ENCODE peak calls at places on chromosome 17, in eight cellular contexts. One of them, this sample, is unnamed.

GRCh38 chr17:76005263-76006149 is 4.9 kb downstream of the CDK3 start:
- DNase-seq in H9: peak
- DNase-seq in endothelial cell of umbilical vein: peak
- DNase-seq in sigmoid colon: peak
- DNase-seq in dorsolateral prefrontal cortex: peak
- DNase-seq in heart left ventricle: peak
- DNase-seq in mammary epithelial cell: peak
- DNase-seq in CD4-positive, alpha-beta T cell: peak
- DNase-seq in this sample: peak

GRCh38 chr17:1025733-1026598 is 29.0 kb downstream of the TIMM22 start:
- DNase-seq in H9: no peak
- DNase-seq in endothelial cell of umbilical vein: no peak
- DNase-seq in sigmoid colon: no peak
- DNase-seq in dorsolateral prefrontal cortex: no peak
- DNase-seq in heart left ventricle: no peak
- DNase-seq in mammary epithelial cell: no peak
- DNase-seq in CD4-positive, alpha-beta T cell: no peak
- DNase-seq in this sample: no peak

GRCh38 chr17:66711936-66712335 is 123.0 kb upstream of the CACNG5 start:
- DNase-seq in H9: peak
- DNase-seq in endothelial cell of umbilical vein: no peak
- DNase-seq in sigmoid colon: no peak
- DNase-seq in dorsolateral prefrontal cortex: no peak
- DNase-seq in heart left ventricle: no peak
- DNase-seq in mammary epithelial cell: peak
- DNase-seq in CD4-positive, alpha-beta T cell: no peak
- DNase-seq in this sample: no peak

GRCh38 chr17:20066253-20066652 is 57.1 kb downstream of the SPECC1 start:
- DNase-seq in H9: no peak
- DNase-seq in endothelial cell of umbilical vein: no peak
- DNase-seq in sigmoid colon: peak
- DNase-seq in dorsolateral prefrontal cortex: no peak
- DNase-seq in heart left ventricle: peak
- DNase-seq in mammary epithelial cell: peak
- DNase-seq in CD4-positive, alpha-beta T cell: no peak
- DNase-seq in this sample: no peak

GRCh38 chr17:82433560-82434215 is 15.3 kb upstream of the OGFOD3 start:
- DNase-seq in H9: no peak
- DNase-seq in endothelial cell of umbilical vein: no peak
- DNase-seq in sigmoid colon: no peak
- DNase-seq in dorsolateral prefrontal cortex: no peak
- DNase-seq in heart left ventricle: no peak
- DNase-seq in mammary epithelial cell: no peak
- DNase-seq in CD4-positive, alpha-beta T cell: no peak
- DNase-seq in this sample: no peak

GRCh38 chr17:36686123-36686669 is 84.8 kb downstream of the MRM1 start:
- DNase-seq in H9: no peak
- DNase-seq in endothelial cell of umbilical vein: no peak
- DNase-seq in sigmoid colon: no peak
- DNase-seq in dorsolateral prefrontal cortex: no peak
- DNase-seq in heart left ventricle: no peak
- DNase-seq in mammary epithelial cell: peak
- DNase-seq in CD4-positive, alpha-beta T cell: no peak
- DNase-seq in this sample: no peak

GRCh38 chr17:45895304-45895968 is 1.1 kb downstream of the MAPT start:
- DNase-seq in H9: peak
- DNase-seq in endothelial cell of umbilical vein: peak
- DNase-seq in sigmoid colon: no peak
- DNase-seq in dorsolateral prefrontal cortex: peak
- DNase-seq in heart left ventricle: peak
- DNase-seq in mammary epithelial cell: peak
- DNase-seq in CD4-positive, alpha-beta T cell: peak
- DNase-seq in this sample: peak

GRCh38 chr17:80565347-80566053 is 20.9 kb downstream of the RPTOR start:
- DNase-seq in H9: no peak
- DNase-seq in endothelial cell of umbilical vein: no peak
- DNase-seq in sigmoid colon: peak
- DNase-seq in dorsolateral prefrontal cortex: no peak
- DNase-seq in heart left ventricle: no peak
- DNase-seq in mammary epithelial cell: no peak
- DNase-seq in CD4-positive, alpha-beta T cell: no peak
- DNase-seq in this sample: peak

GRCh38 chr17:67422887-67423286 is 45.8 kb downstream of the PITPNC1 start:
- DNase-seq in H9: no peak
- DNase-seq in endothelial cell of umbilical vein: no peak
- DNase-seq in sigmoid colon: no peak
- DNase-seq in dorsolateral prefrontal cortex: no peak
- DNase-seq in heart left ventricle: no peak
- DNase-seq in mammary epithelial cell: no peak
- DNase-seq in CD4-positive, alpha-beta T cell: no peak
- DNase-seq in this sample: no peak

GRCh38 chr17:36863676-36864075 is 73.6 kb upstream of the LHX1 start:
- DNase-seq in H9: no peak
- DNase-seq in endothelial cell of umbilical vein: no peak
- DNase-seq in sigmoid colon: no peak
- DNase-seq in dorsolateral prefrontal cortex: no peak
- DNase-seq in heart left ventricle: no peak
- DNase-seq in mammary epithelial cell: no peak
- DNase-seq in CD4-positive, alpha-beta T cell: no peak
- DNase-seq in this sample: no peak

GRCh38 chr17:13864551-13864950 is 204.8 kb upstream of the COX10 start:
- DNase-seq in H9: no peak
- DNase-seq in endothelial cell of umbilical vein: no peak
- DNase-seq in sigmoid colon: no peak
- DNase-seq in dorsolateral prefrontal cortex: no peak
- DNase-seq in heart left ventricle: no peak
- DNase-seq in mammary epithelial cell: no peak
- DNase-seq in CD4-positive, alpha-beta T cell: no peak
- DNase-seq in this sample: no peak

GRCh38 chr17:37399404-37399803 is 7.2 kb downstream of the ACACA start:
- DNase-seq in H9: no peak
- DNase-seq in endothelial cell of umbilical vein: no peak
- DNase-seq in sigmoid colon: no peak
- DNase-seq in dorsolateral prefrontal cortex: no peak
- DNase-seq in heart left ventricle: no peak
- DNase-seq in mammary epithelial cell: peak
- DNase-seq in CD4-positive, alpha-beta T cell: no peak
- DNase-seq in this sample: no peak

GRCh38 chr17:34639706-34640425 is 60.5 kb downstream of the TMEM132E start:
- DNase-seq in H9: no peak
- DNase-seq in endothelial cell of umbilical vein: no peak
- DNase-seq in sigmoid colon: no peak
- DNase-seq in dorsolateral prefrontal cortex: peak
- DNase-seq in heart left ventricle: no peak
- DNase-seq in mammary epithelial cell: no peak
- DNase-seq in CD4-positive, alpha-beta T cell: no peak
- DNase-seq in this sample: no peak

GRCh38 chr17:34637548-34638525 is 58.5 kb downstream of the TMEM132E start:
- DNase-seq in H9: peak
- DNase-seq in endothelial cell of umbilical vein: peak
- DNase-seq in sigmoid colon: peak
- DNase-seq in dorsolateral prefrontal cortex: peak
- DNase-seq in heart left ventricle: peak
- DNase-seq in mammary epithelial cell: peak
- DNase-seq in CD4-positive, alpha-beta T cell: peak
- DNase-seq in this sample: peak

GRCh38 chr17:34641368-34641767 is 62.0 kb downstream of the TMEM132E start:
- DNase-seq in H9: no peak
- DNase-seq in endothelial cell of umbilical vein: no peak
- DNase-seq in sigmoid colon: no peak
- DNase-seq in dorsolateral prefrontal cortex: no peak
- DNase-seq in heart left ventricle: no peak
- DNase-seq in mammary epithelial cell: no peak
- DNase-seq in CD4-positive, alpha-beta T cell: no peak
- DNase-seq in this sample: no peak

GRCh38 chr17:34637041-34637547 is 57.7 kb downstream of the TMEM132E start:
- DNase-seq in H9: no peak
- DNase-seq in endothelial cell of umbilical vein: no peak
- DNase-seq in sigmoid colon: no peak
- DNase-seq in dorsolateral prefrontal cortex: no peak
- DNase-seq in heart left ventricle: no peak
- DNase-seq in mammary epithelial cell: no peak
- DNase-seq in CD4-positive, alpha-beta T cell: no peak
- DNase-seq in this sample: no peak

DNA sequence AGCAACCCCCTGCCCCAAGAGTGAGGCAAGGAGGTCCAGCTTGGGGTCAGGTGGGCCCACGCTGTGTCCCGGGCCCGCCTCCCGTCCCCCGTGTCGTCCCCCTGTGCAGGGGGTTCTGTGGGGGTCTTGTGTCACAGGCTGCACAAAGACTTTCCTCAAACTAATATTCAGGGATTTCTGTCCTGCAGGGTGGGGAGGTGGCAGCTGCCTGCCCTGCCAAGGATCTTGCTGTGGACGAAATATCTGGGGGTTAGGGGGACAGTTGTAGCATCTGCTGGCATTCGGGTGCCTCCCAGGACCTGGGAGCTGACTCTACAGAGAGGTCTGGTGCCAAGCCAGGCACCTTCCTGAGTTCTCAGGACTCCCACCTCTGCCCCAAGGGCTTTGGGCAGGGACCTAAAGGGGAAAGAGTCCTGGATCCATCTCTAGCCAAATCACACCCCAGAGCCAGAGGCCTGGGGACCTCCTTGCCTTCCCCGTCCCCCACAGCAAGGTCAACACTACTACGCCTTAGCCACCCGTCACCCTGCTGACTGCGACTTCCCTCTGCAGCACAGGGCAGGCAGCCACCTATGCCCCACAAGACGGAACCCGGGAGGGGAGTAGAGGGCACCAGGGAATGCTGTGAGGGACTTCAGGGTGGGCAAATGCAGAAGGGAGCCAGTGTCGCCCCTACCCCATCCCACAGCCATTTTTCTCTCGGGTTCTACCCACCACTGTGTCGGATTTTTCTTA is 59.3 kb downstream of the TMEM132E start:
- DNase-seq in H9: no peak
- DNase-seq in endothelial cell of umbilical vein: no peak
- DNase-seq in sigmoid colon: no peak
- DNase-seq in dorsolateral prefrontal cortex: no peak
- DNase-seq in heart left ventricle: no peak
- DNase-seq in mammary epithelial cell: no peak
- DNase-seq in CD4-positive, alpha-beta T cell: no peak
- DNase-seq in this sample: no peak
- TF ChIP-seq CTCF in H9: no peak
- TF ChIP-seq CTCF in endothelial cell of umbilical vein: peak
- TF ChIP-seq CTCF in sigmoid colon: no peak
- TF ChIP-seq CTCF in dorsolateral prefrontal cortex: no peak
- TF ChIP-seq CTCF in heart left ventricle: no peak
- TF ChIP-seq CTCF in mammary epithelial cell: no peak
- TF ChIP-seq CTCF in CD4-positive, alpha-beta T cell: no peak
- TF ChIP-seq CTCF in this sample: peak

DNA sequence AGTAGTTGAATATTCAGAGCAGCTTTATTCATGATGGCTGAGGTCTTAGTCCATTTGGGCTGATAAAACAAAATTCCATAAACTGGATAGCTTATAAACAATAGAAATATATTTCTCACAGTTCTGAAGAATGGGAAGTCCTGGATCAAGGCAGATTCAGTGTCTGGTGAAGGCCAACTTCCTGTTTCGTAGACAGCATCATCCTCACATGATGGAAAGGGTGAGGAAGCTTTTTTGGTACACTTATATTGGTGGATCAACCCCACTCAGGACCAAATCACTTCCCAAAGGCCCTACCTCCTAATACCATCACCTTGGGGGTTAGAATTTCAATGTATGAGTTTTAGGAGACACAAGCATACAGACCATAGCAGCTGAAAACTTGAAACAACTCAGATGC is 224.2 kb downstream of the CYB561 start:
- DNase-seq in H9: no peak
- DNase-seq in endothelial cell of umbilical vein: no peak
- DNase-seq in sigmoid colon: no peak
- DNase-seq in dorsolateral prefrontal cortex: no peak
- DNase-seq in heart left ventricle: no peak
- DNase-seq in mammary epithelial cell: no peak
- DNase-seq in CD4-positive, alpha-beta T cell: no peak
- DNase-seq in this sample: no peak
- TF ChIP-seq CTCF in H9: no peak
- TF ChIP-seq CTCF in endothelial cell of umbilical vein: no peak
- TF ChIP-seq CTCF in sigmoid colon: no peak
- TF ChIP-seq CTCF in dorsolateral prefrontal cortex: no peak
- TF ChIP-seq CTCF in heart left ventricle: no peak
- TF ChIP-seq CTCF in mammary epithelial cell: no peak
- TF ChIP-seq CTCF in CD4-positive, alpha-beta T cell: no peak
- TF ChIP-seq CTCF in this sample: no peak

GRCh38 chr17:7186241-7186640 is 7.1 kb upstream of the ASGR1 start:
- DNase-seq in H9: no peak
- DNase-seq in endothelial cell of umbilical vein: no peak
- DNase-seq in sigmoid colon: no peak
- DNase-seq in dorsolateral prefrontal cortex: no peak
- DNase-seq in heart left ventricle: no peak
- DNase-seq in mammary epithelial cell: no peak
- DNase-seq in CD4-positive, alpha-beta T cell: no peak
- DNase-seq in this sample: no peak
- TF ChIP-seq CTCF in H9: peak
- TF ChIP-seq CTCF in endothelial cell of umbilical vein: peak
- TF ChIP-seq CTCF in sigmoid colon: no peak
- TF ChIP-seq CTCF in dorsolateral prefrontal cortex: no peak
- TF ChIP-seq CTCF in heart left ventricle: no peak
- TF ChIP-seq CTCF in mammary epithelial cell: no peak
- TF ChIP-seq CTCF in CD4-positive, alpha-beta T cell: no peak
- TF ChIP-seq CTCF in this sample: no peak

DNA sequence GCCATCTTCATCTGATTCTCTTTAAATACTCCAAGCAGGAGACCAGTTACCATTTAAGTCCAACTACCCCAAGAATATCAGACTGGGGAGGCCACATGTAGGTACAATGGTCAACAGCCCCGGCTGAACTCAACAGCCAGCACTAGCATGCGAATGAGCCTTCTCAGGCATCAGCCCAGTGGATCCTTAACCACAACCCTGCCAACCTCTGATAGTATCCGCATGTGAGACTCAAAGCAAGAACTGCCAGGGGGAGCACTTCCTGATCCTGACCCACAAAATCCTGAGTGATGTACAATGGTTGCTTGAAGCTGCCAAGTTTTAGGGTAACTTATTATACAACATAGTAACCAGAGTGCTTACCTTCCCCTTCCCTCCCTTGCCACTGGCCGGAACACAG is 4.0 kb downstream of the PYY start:
- DNase-seq in H9: no peak
- DNase-seq in endothelial cell of umbilical vein: no peak
- DNase-seq in sigmoid colon: no peak
- DNase-seq in dorsolateral prefrontal cortex: no peak
- DNase-seq in heart left ventricle: no peak
- DNase-seq in mammary epithelial cell: no peak
- DNase-seq in CD4-positive, alpha-beta T cell: no peak
- DNase-seq in this sample: no peak
- TF ChIP-seq CTCF in H9: peak
- TF ChIP-seq CTCF in endothelial cell of umbilical vein: no peak
- TF ChIP-seq CTCF in sigmoid colon: no peak
- TF ChIP-seq CTCF in dorsolateral prefrontal cortex: no peak
- TF ChIP-seq CTCF in heart left ventricle: no peak
- TF ChIP-seq CTCF in mammary epithelial cell: no peak
- TF ChIP-seq CTCF in CD4-positive, alpha-beta T cell: no peak
- TF ChIP-seq CTCF in this sample: no peak

DNA sequence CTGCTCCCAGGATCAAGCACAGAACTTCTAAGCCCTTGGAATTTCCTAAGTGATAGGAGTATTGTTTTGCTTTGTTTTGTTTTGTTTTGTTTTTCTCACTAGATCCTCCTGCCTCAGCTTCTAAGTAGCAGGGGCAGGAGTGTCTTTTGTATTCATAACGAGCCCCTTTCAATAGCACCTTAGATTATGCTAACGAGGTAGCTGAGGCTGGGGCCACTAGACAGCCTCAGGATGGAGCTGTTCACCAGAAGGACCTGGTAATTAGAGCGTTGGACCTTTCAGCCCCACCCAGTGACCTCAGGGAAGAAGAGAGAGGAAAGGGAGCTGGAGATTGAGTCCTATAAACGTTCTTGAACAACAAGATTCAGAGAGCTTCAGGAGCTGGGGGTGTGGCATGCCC is 43.6 kb downstream of the IKZF3 start:
- DNase-seq in H9: no peak
- DNase-seq in endothelial cell of umbilical vein: no peak
- DNase-seq in sigmoid colon: no peak
- DNase-seq in dorsolateral prefrontal cortex: no peak
- DNase-seq in heart left ventricle: no peak
- DNase-seq in mammary epithelial cell: no peak
- DNase-seq in CD4-positive, alpha-beta T cell: no peak
- DNase-seq in this sample: no peak
- TF ChIP-seq CTCF in H9: no peak
- TF ChIP-seq CTCF in endothelial cell of umbilical vein: no peak
- TF ChIP-seq CTCF in sigmoid colon: no peak
- TF ChIP-seq CTCF in dorsolateral prefrontal cortex: no peak
- TF ChIP-seq CTCF in heart left ventricle: no peak
- TF ChIP-seq CTCF in mammary epithelial cell: no peak
- TF ChIP-seq CTCF in CD4-positive, alpha-beta T cell: no peak
- TF ChIP-seq CTCF in this sample: no peak